ENCODE peak calls at places on chromosomes 13 and 19, in four cellular contexts. G is foreskin fibroblast, Q is iris pigment epithelial cell, N is T follicular helper cell. M is an unnamed sample.

GRCh38 chr13:107712145-107712544 is 503.2 kb downstream of the LIG4 start:
- DNase-seq in Q (no peak), N (no peak), G (no peak), M (peak)

GRCh38 chr13:39656325-39656677 is 839 bp downstream of the COG6 start:
- DNase-seq in Q (peak), N (no peak), G (no peak), M (no peak)

GRCh38 chr19:3692141-3693029 is 7.9 kb downstream of the PIP5K1C start:
- DNase-seq in Q (no peak), G (no peak), N (peak), M (no peak)

GRCh38 chr19:55283548-55284393 is at the start of gene BRSK1:
- DNase-seq in N (no peak), Q (peak), G (peak), M (peak)

GRCh38 chr13:106507560-106508274 is 27.7 kb downstream of the EFNB2 start:
- DNase-seq in N (no peak), Q (peak), G (peak), M (no peak)

GRCh38 chr13:110572778-110573118 is 11.2 kb upstream of the RAB20 start:
- DNase-seq in Q (no peak), N (no peak), G (no peak), M (no peak)

GRCh38 chr13:110593430-110594130 is 21.8 kb upstream of the NAXD start:
- DNase-seq in G (peak), N (no peak), Q (peak), M (peak)

GRCh38 chr19:34359954-34360315 is 5.1 kb upstream of the GPI start:
- DNase-seq in N (no peak), G (no peak), Q (no peak), M (no peak)

GRCh38 chr13:69044629-69045028 is 1063.0 kb upstream of the ATXN8OS start:
- DNase-seq in Q (no peak), G (no peak), N (no peak), M (no peak)

GRCh38 chr19:19567391-19567790 is 29.3 kb downstream of the CILP2 start:
- DNase-seq in N (no peak), G (no peak), Q (no peak), M (no peak)

GRCh38 chr13:79352107-79352506 is 53.9 kb downstream of the RBM26 start:
- DNase-seq in N (no peak), G (no peak), Q (no peak), M (no peak)

GRCh38 chr13:59677966-59678814 is 485.5 kb downstream of the DIAPH3 start:
- DNase-seq in G (peak), N (no peak), Q (peak), M (peak)

GRCh38 chr13:29893438-29893837 is 43.0 kb upstream of the UBL3 start:
- DNase-seq in Q (no peak), N (no peak), G (peak), M (no peak)

GRCh38 chr19:49361438-49362047 is 673 bp downstream of the TEAD2 start:
- DNase-seq in N (no peak), Q (peak), G (peak), M (no peak)

GRCh38 chr19:48353682-48354081 is 10.1 kb downstream of the TMEM143 start:
- DNase-seq in Q (no peak), N (no peak), G (peak), M (no peak)

GRCh38 chr19:48913114-48913513 is 13.0 kb downstream of the NUCB1 start:
- DNase-seq in N (no peak), G (no peak), Q (no peak), M (peak)

GRCh38 chr19:39582891-39583625 is 19.3 kb upstream of the LGALS13 start:
- DNase-seq in Q (no peak), G (no peak), N (no peak), M (no peak)